ENCODE peak calls at places on chromosomes 16 and 17, in eight cellular contexts. One of them, this sample, is unnamed.

GRCh38 chr17:50259484-50260324 is 14.6 kb upstream of the TMEM92 start:
- DNase-seq in tibial nerve: no peak
- DNase-seq in A549: no peak
- DNase-seq in H1: no peak
- DNase-seq in brain microvascular endothelial cell: no peak
- DNase-seq in mammary epithelial cell: no peak
- DNase-seq in CD8-positive, alpha-beta T cell: no peak
- DNase-seq in body of pancreas: no peak
- DNase-seq in this sample: no peak

GRCh38 chr17:68435876-68436842 is 21.1 kb downstream of the WIPI1 start:
- DNase-seq in brain microvascular endothelial cell: peak; percentile 78
- DNase-seq in H1: no peak
- DNase-seq in A549: peak; percentile 78
- DNase-seq in mammary epithelial cell: peak; percentile 62
- DNase-seq in CD8-positive, alpha-beta T cell: peak; percentile 75
- DNase-seq in body of pancreas: peak; percentile 80
- DNase-seq in tibial nerve: peak; percentile 88
- DNase-seq in this sample: peak; percentile 83

GRCh38 chr17:40915199-40915661 is 22.2 kb downstream of the KRT23 start:
- DNase-seq in CD8-positive, alpha-beta T cell: no peak
- DNase-seq in A549: peak; percentile 90
- DNase-seq in tibial nerve: no peak
- DNase-seq in body of pancreas: no peak
- DNase-seq in brain microvascular endothelial cell: peak; percentile 81
- DNase-seq in mammary epithelial cell: peak; percentile 99
- DNase-seq in H1: no peak
- DNase-seq in this sample: no peak

GRCh38 chr17:39750131-39751015 is 12.6 kb downstream of the GRB7 start:
- DNase-seq in H1: no peak
- DNase-seq in mammary epithelial cell: peak; percentile 20
- DNase-seq in A549: no peak
- DNase-seq in brain microvascular endothelial cell: no peak
- DNase-seq in body of pancreas: peak; percentile 84
- DNase-seq in CD8-positive, alpha-beta T cell: no peak
- DNase-seq in tibial nerve: no peak
- DNase-seq in this sample: peak; percentile 93

GRCh38 chr16:2341456-2342447 is 1.2 kb upstream of the ABCA3 start:
- DNase-seq in H1: no peak
- DNase-seq in mammary epithelial cell: no peak
- DNase-seq in body of pancreas: no peak
- DNase-seq in A549: no peak
- DNase-seq in CD8-positive, alpha-beta T cell: no peak
- DNase-seq in tibial nerve: no peak
- DNase-seq in brain microvascular endothelial cell: no peak
- DNase-seq in this sample: peak; percentile 41

GRCh38 chr16:75566889-75567255 is 693 bp downstream of the GABARAPL2 start:
- DNase-seq in CD8-positive, alpha-beta T cell: no peak
- DNase-seq in mammary epithelial cell: no peak
- DNase-seq in tibial nerve: no peak
- DNase-seq in brain microvascular endothelial cell: no peak
- DNase-seq in body of pancreas: peak; percentile 27
- DNase-seq in H1: no peak
- DNase-seq in A549: no peak
- DNase-seq in this sample: peak; percentile 23

GRCh38 chr16:84048871-84049270 is 6.3 kb upstream of the SLC38A8 start:
- DNase-seq in mammary epithelial cell: no peak
- DNase-seq in H1: no peak
- DNase-seq in CD8-positive, alpha-beta T cell: no peak
- DNase-seq in A549: no peak
- DNase-seq in tibial nerve: no peak
- DNase-seq in brain microvascular endothelial cell: no peak
- DNase-seq in body of pancreas: peak; percentile 32
- DNase-seq in this sample: no peak

GRCh38 chr17:57898487-57899311 is 48.9 kb upstream of the MRPS23 start:
- DNase-seq in H1: peak; percentile 60
- DNase-seq in A549: no peak
- DNase-seq in mammary epithelial cell: no peak
- DNase-seq in tibial nerve: no peak
- DNase-seq in body of pancreas: peak; percentile 45
- DNase-seq in CD8-positive, alpha-beta T cell: no peak
- DNase-seq in brain microvascular endothelial cell: peak; percentile 16
- DNase-seq in this sample: peak; percentile 92

GRCh38 chr16:3919413-3919812 is 38.9 kb upstream of the CREBBP start:
- DNase-seq in body of pancreas: no peak
- DNase-seq in tibial nerve: no peak
- DNase-seq in H1: no peak
- DNase-seq in A549: no peak
- DNase-seq in CD8-positive, alpha-beta T cell: no peak
- DNase-seq in mammary epithelial cell: no peak
- DNase-seq in brain microvascular endothelial cell: no peak
- DNase-seq in this sample: no peak

GRCh38 chr16:46688101-46688656 is 799 bp downstream of the VPS35 start:
- DNase-seq in body of pancreas: no peak
- DNase-seq in mammary epithelial cell: peak; percentile 76
- DNase-seq in H1: no peak
- DNase-seq in tibial nerve: peak; percentile 39
- DNase-seq in A549: no peak
- DNase-seq in CD8-positive, alpha-beta T cell: no peak
- DNase-seq in brain microvascular endothelial cell: no peak
- DNase-seq in this sample: no peak

GRCh38 chr16:89071686-89072182 is 21.9 kb upstream of the ACSF3 start:
- DNase-seq in mammary epithelial cell: no peak
- DNase-seq in CD8-positive, alpha-beta T cell: no peak
- DNase-seq in A549: no peak
- DNase-seq in brain microvascular endothelial cell: no peak
- DNase-seq in tibial nerve: no peak
- DNase-seq in H1: no peak
- DNase-seq in body of pancreas: no peak
- DNase-seq in this sample: no peak

GRCh38 chr17:79980246-79981043 is 55.2 kb downstream of the TBC1D16 start:
- DNase-seq in H1: no peak
- DNase-seq in body of pancreas: peak; percentile 8
- DNase-seq in A549: no peak
- DNase-seq in CD8-positive, alpha-beta T cell: no peak
- DNase-seq in tibial nerve: no peak
- DNase-seq in mammary epithelial cell: no peak
- DNase-seq in brain microvascular endothelial cell: no peak
- DNase-seq in this sample: no peak

GRCh38 chr17:79981090-79981489 is 54.6 kb downstream of the TBC1D16 start:
- DNase-seq in A549: no peak
- DNase-seq in tibial nerve: no peak
- DNase-seq in mammary epithelial cell: no peak
- DNase-seq in brain microvascular endothelial cell: no peak
- DNase-seq in CD8-positive, alpha-beta T cell: no peak
- DNase-seq in body of pancreas: peak; percentile 6
- DNase-seq in H1: no peak
- DNase-seq in this sample: no peak

GRCh38 chr17:79983456-79983855 is 52.2 kb downstream of the TBC1D16 start:
- DNase-seq in CD8-positive, alpha-beta T cell: no peak
- DNase-seq in A549: no peak
- DNase-seq in H1: no peak
- DNase-seq in brain microvascular endothelial cell: no peak
- DNase-seq in body of pancreas: peak; percentile 6
- DNase-seq in tibial nerve: no peak
- DNase-seq in mammary epithelial cell: no peak
- DNase-seq in this sample: no peak

GRCh38 chr17:79982986-79983385 is 52.7 kb downstream of the TBC1D16 start:
- DNase-seq in body of pancreas: peak; percentile 7
- DNase-seq in CD8-positive, alpha-beta T cell: no peak
- DNase-seq in tibial nerve: no peak
- DNase-seq in H1: no peak
- DNase-seq in A549: no peak
- DNase-seq in mammary epithelial cell: no peak
- DNase-seq in brain microvascular endothelial cell: no peak
- DNase-seq in this sample: no peak

DNA sequence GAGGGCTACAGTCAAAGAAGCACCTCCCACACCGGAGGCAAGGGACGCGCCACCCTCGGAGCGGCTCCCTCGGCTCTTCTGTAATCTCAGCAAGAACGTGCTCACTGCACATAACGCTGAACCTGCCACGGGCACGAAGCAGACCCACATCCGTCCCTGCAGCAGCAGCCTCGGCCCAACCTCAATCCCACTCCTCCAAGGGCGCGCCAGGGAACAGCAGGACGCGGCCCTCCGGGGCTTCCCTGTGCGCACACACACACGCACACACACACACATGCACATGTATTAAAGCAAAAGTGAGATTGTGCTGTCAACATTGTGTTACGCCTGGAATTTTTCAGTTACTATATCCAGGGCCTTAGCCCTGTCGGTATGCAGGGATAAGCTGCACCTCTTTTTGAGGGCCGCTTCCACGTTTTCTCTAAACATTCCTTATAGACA is 54.0 kb downstream of the TBC1D16 start:
- DNase-seq in body of pancreas: peak; percentile 8
- DNase-seq in brain microvascular endothelial cell: no peak
- DNase-seq in tibial nerve: no peak
- DNase-seq in mammary epithelial cell: no peak
- DNase-seq in CD8-positive, alpha-beta T cell: no peak
- DNase-seq in H1: no peak
- DNase-seq in A549: no peak
- DNase-seq in this sample: no peak
- H3K4me3 ChIP-seq in body of pancreas: no peak overlapping the region
- H3K4me3 ChIP-seq in brain microvascular endothelial cell: no peak overlapping the region
- H3K4me3 ChIP-seq in tibial nerve: no peak overlapping the region
- H3K4me3 ChIP-seq in mammary epithelial cell: no peak overlapping the region
- H3K4me3 ChIP-seq in CD8-positive, alpha-beta T cell: no peak overlapping the region
- H3K4me3 ChIP-seq in H1: no peak overlapping the region
- H3K4me3 ChIP-seq in A549: no peak overlapping the region
- H3K4me3 ChIP-seq in this sample: no peak overlapping the region

GRCh38 chr17:82687871-82688270 is 10.6 kb downstream of the RAB40B start:
- DNase-seq in mammary epithelial cell: no peak
- DNase-seq in H1: no peak
- DNase-seq in brain microvascular endothelial cell: no peak
- DNase-seq in CD8-positive, alpha-beta T cell: no peak
- DNase-seq in tibial nerve: no peak
- DNase-seq in body of pancreas: no peak
- DNase-seq in A549: no peak
- DNase-seq in this sample: peak; percentile 70

GRCh38 chr17:82685291-82685690 is 13.2 kb downstream of the RAB40B start:
- DNase-seq in tibial nerve: no peak
- DNase-seq in CD8-positive, alpha-beta T cell: no peak
- DNase-seq in mammary epithelial cell: no peak
- DNase-seq in brain microvascular endothelial cell: no peak
- DNase-seq in H1: no peak
- DNase-seq in body of pancreas: no peak
- DNase-seq in A549: no peak
- DNase-seq in this sample: no peak

GRCh38 chr17:82684207-82684903 is 14.1 kb downstream of the RAB40B start:
- DNase-seq in mammary epithelial cell: peak; percentile 71
- DNase-seq in CD8-positive, alpha-beta T cell: no peak
- DNase-seq in tibial nerve: no peak
- DNase-seq in brain microvascular endothelial cell: no peak
- DNase-seq in body of pancreas: peak; percentile 35
- DNase-seq in A549: peak; percentile 84
- DNase-seq in H1: no peak
- DNase-seq in this sample: no peak

GRCh38 chr17:82687375-82687861 is 11.1 kb downstream of the RAB40B start:
- DNase-seq in mammary epithelial cell: peak; percentile 90
- DNase-seq in CD8-positive, alpha-beta T cell: no peak
- DNase-seq in H1: no peak
- DNase-seq in body of pancreas: no peak
- DNase-seq in A549: peak; percentile 83
- DNase-seq in brain microvascular endothelial cell: no peak
- DNase-seq in tibial nerve: no peak
- DNase-seq in this sample: peak; percentile 60

GRCh38 chr17:82686366-82687324 is 11.9 kb downstream of the RAB40B start:
- DNase-seq in CD8-positive, alpha-beta T cell: no peak
- DNase-seq in A549: no peak
- DNase-seq in body of pancreas: no peak
- DNase-seq in brain microvascular endothelial cell: no peak
- DNase-seq in H1: no peak
- DNase-seq in tibial nerve: no peak
- DNase-seq in mammary epithelial cell: no peak
- DNase-seq in this sample: no peak
- H3K27ac ChIP-seq in CD8-positive, alpha-beta T cell: no peak overlapping the region
- H3K27ac ChIP-seq in A549: peak overlapping the region; percentile 89
- H3K27ac ChIP-seq in body of pancreas: peak overlapping the region; percentile 73
- H3K27ac ChIP-seq in brain microvascular endothelial cell: no peak overlapping the region
- H3K27ac ChIP-seq in H1: no peak overlapping the region
- H3K27ac ChIP-seq in tibial nerve: peak overlapping the region; percentile 66
- H3K27ac ChIP-seq in mammary epithelial cell: peak overlapping the region; percentile 61
- H3K27ac ChIP-seq in this sample: no peak overlapping the region

DNA sequence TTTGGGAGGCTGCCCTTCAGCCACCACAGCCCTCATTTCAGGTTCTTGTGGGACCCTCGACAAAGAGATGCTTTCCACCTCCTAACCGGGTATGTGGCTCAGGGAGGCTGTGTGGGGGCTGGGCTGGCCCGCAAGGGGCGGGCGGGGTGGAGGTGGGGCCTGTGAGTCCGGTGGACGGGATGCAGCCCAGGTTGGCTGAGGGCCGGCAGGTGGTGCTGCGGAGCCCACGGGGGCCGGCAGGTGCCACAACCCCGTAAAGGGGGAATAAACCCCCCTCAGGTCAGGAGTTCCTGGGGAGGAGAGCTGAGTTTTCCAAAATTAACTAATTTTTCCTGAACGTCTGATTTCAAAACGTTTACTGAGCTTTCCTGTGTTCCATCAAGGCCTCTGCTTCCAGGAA is 4.9 kb upstream of the CIAO3 start:
- DNase-seq in body of pancreas: no peak
- DNase-seq in tibial nerve: no peak
- DNase-seq in H1: no peak
- DNase-seq in CD8-positive, alpha-beta T cell: no peak
- DNase-seq in mammary epithelial cell: no peak
- DNase-seq in A549: no peak
- DNase-seq in brain microvascular endothelial cell: no peak
- DNase-seq in this sample: peak; percentile 57
- TF ChIP-seq CTCF in body of pancreas: no peak
- TF ChIP-seq CTCF in tibial nerve: no peak
- TF ChIP-seq CTCF in H1: peak; percentile 87
- TF ChIP-seq CTCF in CD8-positive, alpha-beta T cell: no peak
- TF ChIP-seq CTCF in mammary epithelial cell: peak; percentile 69
- TF ChIP-seq CTCF in A549: peak; percentile 60
- TF ChIP-seq CTCF in brain microvascular endothelial cell: peak; percentile 57
- TF ChIP-seq CTCF in this sample: no peak

GRCh38 chr17:77128895-77129567 is 11.7 kb upstream of the SEC14L1 start:
- DNase-seq in H1: no peak
- DNase-seq in mammary epithelial cell: no peak
- DNase-seq in A549: no peak
- DNase-seq in body of pancreas: no peak
- DNase-seq in tibial nerve: no peak
- DNase-seq in CD8-positive, alpha-beta T cell: no peak
- DNase-seq in brain microvascular endothelial cell: peak; percentile 71
- DNase-seq in this sample: no peak
- H3K4me3 ChIP-seq in H1: no peak overlapping the region
- H3K4me3 ChIP-seq in mammary epithelial cell: no peak overlapping the region
- H3K4me3 ChIP-seq in A549: no peak overlapping the region
- H3K4me3 ChIP-seq in body of pancreas: no peak overlapping the region
- H3K4me3 ChIP-seq in tibial nerve: no peak overlapping the region
- H3K4me3 ChIP-seq in CD8-positive, alpha-beta T cell: peak overlapping the region; percentile 20
- H3K4me3 ChIP-seq in brain microvascular endothelial cell: no peak overlapping the region
- H3K4me3 ChIP-seq in this sample: no peak overlapping the region